ENCODE peak calls at places on chromosome 9, in seven cellular contexts. Q is AG04450; I is sigmoid colon; X is CD4-positive, alpha-beta memory T cell; C is GM23338; S is brain microvascular endothelial cell; O is A549. U is an unnamed sample.

GRCh38 chr9:27168496-27168895 is 59.5 kb downstream of the TEK start:
- DNase-seq in Q (no peak), I (no peak), X (no peak), C (no peak), S (no peak), O (no peak), U (no peak)

GRCh38 chr9:81069923-81070322 is 619.4 kb downstream of the TLE1 start:
- DNase-seq in Q (peak), I (no peak), X (no peak), C (no peak), S (peak), O (no peak), U (no peak)

GRCh38 chr9:77647659-77648457 is at the start of gene GNA14:
- DNase-seq in Q (no peak), I (peak), X (no peak), C (peak), S (no peak), O (no peak), U (peak)

GRCh38 chr9:131105952-131106351 is 9.6 kb downstream of the AIF1L start:
- DNase-seq in Q (no peak), I (no peak), X (no peak), C (no peak), S (no peak), O (no peak), U (no peak)

GRCh38 chr9:91949946-91950664 is at the start of gene ROR2:
- DNase-seq in Q (no peak), I (peak), X (no peak), C (peak), S (no peak), O (peak), U (peak)

GRCh38 chr9:108383801-108384200 is 472.0 kb downstream of the ACTL7B start:
- DNase-seq in Q (no peak), I (no peak), X (no peak), C (no peak), S (no peak), O (no peak), U (no peak)

GRCh38 chr9:38732849-38733248 is 12.9 kb upstream of the FAM240B start:
- DNase-seq in Q (no peak), I (no peak), X (no peak), C (no peak), S (no peak), O (no peak), U (no peak)

GRCh38 chr9:106120096-106120495 is 425.8 kb downstream of the TMEM38B start:
- DNase-seq in Q (no peak), I (no peak), X (no peak), C (no peak), S (no peak), O (no peak), U (no peak)

GRCh38 chr9:107118873-107119272 is 164.2 kb upstream of the RAD23B start:
- DNase-seq in Q (no peak), I (no peak), X (no peak), C (no peak), S (no peak), O (no peak), U (no peak)

GRCh38 chr9:114261026-114261425 is 61.9 kb upstream of the ORM1 start:
- DNase-seq in Q (no peak), I (no peak), X (peak), C (no peak), S (no peak), O (no peak), U (no peak)

GRCh38 chr9:131728961-131729360 is 10.9 kb downstream of the RAPGEF1 start:
- DNase-seq in Q (no peak), I (no peak), X (peak), C (no peak), S (no peak), O (no peak), U (no peak)

GRCh38 chr9:23081377-23081776 is 634.8 kb downstream of the DMRTA1 start:
- DNase-seq in Q (no peak), I (no peak), X (no peak), C (peak), S (no peak), O (no peak), U (no peak)

GRCh38 chr9:134851015-134851414 is 29.6 kb upstream of the FCN2 start:
- DNase-seq in Q (no peak), I (no peak), X (no peak), C (no peak), S (no peak), O (no peak), U (no peak)

GRCh38 chr9:114371986-114372917 is 15.5 kb downstream of the AKNA start:
- DNase-seq in Q (no peak), I (peak), X (peak), C (no peak), S (no peak), O (no peak), U (peak)

GRCh38 chr9:112446518-112446917 is 40.1 kb upstream of the KIAA1958 start:
- DNase-seq in Q (no peak), I (no peak), X (no peak), C (no peak), S (no peak), O (no peak), U (no peak)

GRCh38 chr9:21554813-21555212 is 72.7 kb upstream of the IFNE start:
- DNase-seq in Q (no peak), I (no peak), X (no peak), C (no peak), S (no peak), O (no peak), U (no peak)

GRCh38 chr9:124537926-124538325 is 30.7 kb upstream of the NR5A1 start:
- DNase-seq in Q (no peak), I (no peak), X (no peak), C (no peak), S (no peak), O (no peak), U (no peak)

GRCh38 chr9:71725590-71726338 is 42.5 kb downstream of the CEMIP2 start:
- DNase-seq in Q (peak), I (no peak), X (no peak), C (no peak), S (peak), O (peak), U (no peak)

GRCh38 chr9:133580971-133581370 is 28.2 kb downstream of the FAM163B start:
- DNase-seq in Q (no peak), I (no peak), X (no peak), C (no peak), S (no peak), O (no peak), U (no peak)
- H3K27ac ChIP-seq in Q (no peak), I (no peak), X (no peak), C (no peak), S (no peak), O (no peak), U (no peak)

DNA sequence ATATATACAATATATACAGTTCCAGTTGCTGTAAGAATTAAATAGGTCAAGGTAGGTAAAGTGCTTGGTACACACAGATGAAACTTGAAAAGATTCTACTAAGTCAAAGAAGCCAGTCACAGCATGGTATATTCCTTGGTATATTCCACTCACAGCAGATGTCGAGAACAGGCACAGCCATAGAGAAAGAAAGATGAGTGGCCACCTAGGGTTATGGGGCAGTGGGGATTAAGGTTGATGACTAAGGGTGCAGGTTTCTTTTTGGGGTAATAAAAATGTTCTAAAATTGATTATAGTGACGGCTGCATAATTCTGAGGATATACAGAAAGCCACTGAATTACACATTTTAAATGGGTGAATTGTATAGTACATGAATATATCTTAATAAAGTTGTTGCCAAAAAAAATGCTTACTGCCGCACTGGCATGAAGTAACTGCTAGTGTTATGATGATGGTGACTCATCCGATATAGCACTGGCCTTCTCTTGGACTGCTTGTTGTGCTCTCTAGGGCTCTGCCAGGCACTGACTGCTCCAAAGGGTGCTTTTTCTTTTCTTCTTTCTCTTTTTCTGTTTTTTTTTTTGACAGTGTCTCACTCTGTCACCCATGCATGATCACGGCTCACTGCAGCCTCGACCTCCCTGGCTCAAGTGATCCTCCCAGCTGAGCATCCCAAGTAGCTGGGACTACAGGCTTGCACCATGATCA is 23.5 kb downstream of the TBC1D2 start:
- DNase-seq in Q (peak), I (peak), X (no peak), C (no peak), S (peak), O (peak), U (no peak)
- H3K27ac ChIP-seq in Q (peak), I (no peak), X (no peak), C (no peak), S (peak), O (peak), U (no peak)

GRCh38 chr9:95008151-95008771 is 281.8 kb downstream of the AOPEP start:
- DNase-seq in Q (no peak), I (no peak), X (no peak), C (no peak), S (no peak), O (peak), U (peak)

GRCh38 chr9:95009459-95009858 is 283.0 kb downstream of the AOPEP start:
- DNase-seq in Q (no peak), I (no peak), X (no peak), C (no peak), S (no peak), O (peak), U (no peak)

GRCh38 chr9:95004452-95005275 is 278.2 kb downstream of the AOPEP start:
- DNase-seq in Q (no peak), I (peak), X (no peak), C (peak), S (no peak), O (peak), U (peak)

GRCh38 chr9:95005276-95006141 is 279.0 kb downstream of the AOPEP start:
- DNase-seq in Q (no peak), I (no peak), X (no peak), C (peak), S (no peak), O (peak), U (no peak)

DNA sequence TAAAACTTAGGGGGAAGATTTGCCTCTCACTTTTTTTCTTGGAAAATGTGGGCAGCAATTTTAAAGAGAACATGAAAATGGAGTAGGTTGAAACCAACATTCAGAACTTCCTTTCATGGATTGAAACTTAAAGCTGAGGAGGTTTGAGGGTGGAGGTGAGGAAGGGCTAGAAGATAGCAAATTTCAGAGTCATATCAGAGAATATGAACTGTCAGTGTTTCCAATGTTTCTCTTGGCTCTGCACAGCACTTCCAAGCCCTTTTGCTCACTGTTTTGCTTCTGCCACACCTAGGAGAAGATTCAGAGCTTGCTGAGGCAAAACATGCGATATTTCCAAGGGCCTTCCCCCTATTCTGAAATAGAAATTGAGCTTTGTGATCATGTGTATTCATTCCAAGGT is 281.0 kb downstream of the AOPEP start:
- DNase-seq in Q (no peak), I (no peak), X (no peak), C (no peak), S (no peak), O (no peak), U (no peak)
- H3K27ac ChIP-seq in Q (no peak), I (peak), X (no peak), C (no peak), S (peak), O (peak), U (peak)

GRCh38 chr9:947985-948384 is 28.5 kb upstream of the DMRT3 start:
- DNase-seq in Q (no peak), I (no peak), X (no peak), C (no peak), S (no peak), O (no peak), U (no peak)
- H3K27ac ChIP-seq in Q (no peak), I (no peak), X (no peak), C (no peak), S (no peak), O (no peak), U (no peak)

DNA sequence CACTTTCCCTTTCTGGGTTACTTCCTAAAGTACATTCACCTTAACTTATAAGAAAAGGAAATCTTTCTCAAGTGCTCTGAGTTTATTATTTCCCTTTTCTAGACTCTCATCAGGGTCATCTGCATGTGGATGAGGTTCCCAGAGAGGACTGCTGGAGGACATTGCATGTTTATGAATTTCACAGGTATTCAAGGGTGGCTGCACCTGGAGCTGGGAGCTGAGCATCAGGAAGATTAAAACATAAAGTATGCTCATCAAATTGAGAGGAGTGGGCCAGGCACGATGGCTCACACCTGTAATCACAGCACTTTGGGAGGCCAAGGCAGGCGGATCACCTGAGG is 34.7 kb upstream of the PLIN2 start:
- DNase-seq in Q (no peak), I (no peak), X (no peak), C (no peak), S (no peak), O (no peak), U (no peak)
- H3K27ac ChIP-seq in Q (peak), I (no peak), X (peak), C (no peak), S (peak), O (peak), U (peak)

U was measured in uterus.